ENCODE peak calls at places on chromosomes 5 and 9, in four cellular contexts. V is upper lobe of left lung, I is HepG2, Z is transverse colon. D is an unnamed sample.

GRCh38 chr5:108983456-108984092 is 235.9 kb downstream of the FER start:
- DNase-seq in Z (no peak), V (no peak), I (no peak), D (no peak)

GRCh38 chr9:128098017-128098935 is 29.3 kb downstream of the PTGES2 start:
- DNase-seq in V (peak), I (peak), Z (peak), D (peak)

GRCh38 chr5:10528827-10529226 is 35.0 kb upstream of the ANKRD33B start:
- DNase-seq in Z (no peak), V (no peak), I (no peak), D (no peak)

GRCh38 chr5:72294473-72294872 is 25.6 kb downstream of the MRPS27 start:
- DNase-seq in Z (no peak), I (no peak), V (no peak), D (no peak)

GRCh38 chr5:15621094-15621493 is 121.1 kb downstream of the FBXL7 start:
- DNase-seq in V (no peak), Z (no peak), I (no peak), D (no peak)

GRCh38 chr9:126363250-126363649 is 36.6 kb downstream of the MVB12B start:
- DNase-seq in Z (peak), I (no peak), V (no peak), D (no peak)

GRCh38 chr5:124661317-124662141 is 84.9 kb downstream of the ZNF608 start:
- DNase-seq in V (no peak), Z (no peak), I (peak), D (no peak)

GRCh38 chr5:1174122-1174936 is 27.1 kb upstream of the SLC6A19 start:
- DNase-seq in V (peak), Z (peak), I (peak), D (no peak)

GRCh38 chr5:55903121-55903701 is 52.1 kb downstream of the IL31RA start:
- DNase-seq in I (no peak), V (peak), Z (no peak), D (no peak)

GRCh38 chr9:114688892-114689291 is 6.9 kb upstream of the TEX48 start:
- DNase-seq in I (no peak), V (no peak), Z (no peak), D (no peak)

GRCh38 chr5:166436857-166437256 is 1854.6 kb upstream of the WWC1 start:
- DNase-seq in I (no peak), V (no peak), Z (no peak), D (no peak)

GRCh38 chr9:79224672-79225433 is 346.9 kb upstream of the TLE4 start:
- DNase-seq in I (no peak), V (no peak), Z (no peak), D (no peak)

GRCh38 chr5:9347541-9348295 is 198.2 kb downstream of the SEMA5A start:
- DNase-seq in Z (no peak), I (no peak), V (no peak), D (no peak)

GRCh38 chr5:141208478-141208877 is at the start of gene PCDHB12:
- DNase-seq in Z (no peak), I (peak), V (no peak), D (no peak)

GRCh38 chr5:144368556-144368955 is 197.9 kb downstream of the KCTD16 start:
- DNase-seq in V (no peak), Z (no peak), I (no peak), D (no peak)

GRCh38 chr9:126743046-126743445 is 61.8 kb upstream of the ZBTB43 start:
- DNase-seq in V (no peak), I (no peak), Z (no peak), D (no peak)

GRCh38 chr5:146213210-146213838 is 9.9 kb downstream of the RBM27 start:
- DNase-seq in V (no peak), Z (no peak), I (peak), D (no peak)

GRCh38 chr5:123672067-123672466 is 160.1 kb downstream of the CSNK1G3 start:
- DNase-seq in V (no peak), I (no peak), Z (no peak), D (no peak)

GRCh38 chr5:158287643-158288228 is 428.8 kb upstream of the CLINT1 start:
- DNase-seq in I (no peak), V (no peak), Z (peak), D (no peak)

GRCh38 chr9:112631313-112631712 is 86.6 kb downstream of the INIP start:
- DNase-seq in Z (no peak), V (no peak), I (no peak), D (no peak)

GRCh38 chr9:134396825-134397224 is 70.6 kb downstream of the RXRA start:
- DNase-seq in V (no peak), Z (no peak), I (no peak), D (no peak)

GRCh38 chr5:1542755-1543154 is 19.0 kb upstream of the LPCAT1 start:
- DNase-seq in V (no peak), Z (peak), I (no peak), D (peak)

GRCh38 chr5:107395632-107396350 is 274.9 kb downstream of the EFNA5 start:
- DNase-seq in Z (no peak), I (no peak), V (no peak), D (no peak)

GRCh38 chr9:77011973-77012817 is 7.3 kb upstream of the FOXB2 start:
- DNase-seq in Z (peak), V (peak), I (peak), D (no peak)

GRCh38 chr9:13567833-13568232 is 288.3 kb upstream of the MPDZ start:
- DNase-seq in V (no peak), I (no peak), Z (no peak), D (no peak)

GRCh38 chr9:90921104-90921503 is 119.5 kb downstream of the SYK start:
- DNase-seq in I (no peak), Z (peak), V (peak), D (no peak)

GRCh38 chr9:74985041-74985440 is 32.3 kb upstream of the C9orf40 start:
- DNase-seq in I (no peak), Z (no peak), V (no peak), D (no peak)

GRCh38 chr5:107284822-107285510 is 385.8 kb downstream of the EFNA5 start:
- DNase-seq in V (no peak), I (no peak), Z (no peak), D (no peak)

GRCh38 chr5:87136096-87136495 is 131.6 kb upstream of the RASA1 start:
- DNase-seq in V (no peak), Z (no peak), I (no peak), D (no peak)

GRCh38 chr5:8686707-8687106 is 817.8 kb downstream of the MTRR start:
- DNase-seq in Z (no peak), V (no peak), I (no peak), D (no peak)

GRCh38 chr5:139638736-139639618 is 9.2 kb upstream of the CXXC5 start:
- DNase-seq in V (no peak), I (no peak), Z (peak), D (peak)

GRCh38 chr9:130668196-130668595 is 3.8 kb downstream of the PRDM12 start:
- DNase-seq in I (no peak), V (peak), Z (no peak), D (no peak)

GRCh38 chr5:54547711-54548250 is 30.2 kb downstream of the SNX18 start:
- DNase-seq in I (peak), Z (peak), V (no peak), D (no peak)

GRCh38 chr9:11269036-11269435 is 656.2 kb upstream of the PTPRD start:
- DNase-seq in I (no peak), V (no peak), Z (no peak), D (no peak)

GRCh38 chr9:132800038-132800648 is 77.9 kb downstream of the AK8 start:
- DNase-seq in Z (peak), I (peak), V (peak), D (peak)

GRCh38 chr9:130774183-130774582 is 60.9 kb upstream of the ABL1 start:
- DNase-seq in I (no peak), Z (no peak), V (no peak), D (no peak)

GRCh38 chr9:89684912-89685636 is 80.3 kb downstream of the GADD45G start:
- DNase-seq in Z (no peak), V (no peak), I (no peak), D (no peak)
- TF ChIP-seq POLR2A in Z (no peak), V (no peak), I (no peak), D (no peak)

GRCh38 chr9:38227061-38227540 is 158.1 kb upstream of the SHB start:
- DNase-seq in Z (peak), V (peak), I (peak), D (no peak)
- TF ChIP-seq POLR2AphosphoS5 in Z (no peak), V (no peak), I (no peak), D (no peak)

GRCh38 chr5:172284275-172284971 is 859 bp upstream of the UBTD2 start:
- DNase-seq in Z (no peak), V (no peak), I (no peak), D (peak)
- TF ChIP-seq POLR2A in Z (no peak), V (no peak), I (no peak), D (no peak)

GRCh38 chr9:93188426-93189368 is 4.8 kb downstream of the WNK2 start:
- DNase-seq in V (no peak), Z (no peak), I (no peak), D (no peak)

GRCh38 chr9:93187574-93187973 is 3.6 kb downstream of the WNK2 start:
- DNase-seq in I (no peak), Z (no peak), V (no peak), D (no peak)

GRCh38 chr9:93185261-93186150 is 1.6 kb downstream of the WNK2 start:
- DNase-seq in I (no peak), Z (peak), V (peak), D (peak)

GRCh38 chr9:93186151-93186715 is 2.3 kb downstream of the WNK2 start:
- DNase-seq in V (no peak), Z (no peak), I (no peak), D (no peak)

GRCh38 chr9:93187047-93187446 is 3.1 kb downstream of the WNK2 start:
- DNase-seq in I (no peak), Z (no peak), V (no peak), D (no peak)
- TF ChIP-seq POLR2AphosphoS5 in I (no peak), Z (no peak), V (no peak), D (no peak)

DNA sequence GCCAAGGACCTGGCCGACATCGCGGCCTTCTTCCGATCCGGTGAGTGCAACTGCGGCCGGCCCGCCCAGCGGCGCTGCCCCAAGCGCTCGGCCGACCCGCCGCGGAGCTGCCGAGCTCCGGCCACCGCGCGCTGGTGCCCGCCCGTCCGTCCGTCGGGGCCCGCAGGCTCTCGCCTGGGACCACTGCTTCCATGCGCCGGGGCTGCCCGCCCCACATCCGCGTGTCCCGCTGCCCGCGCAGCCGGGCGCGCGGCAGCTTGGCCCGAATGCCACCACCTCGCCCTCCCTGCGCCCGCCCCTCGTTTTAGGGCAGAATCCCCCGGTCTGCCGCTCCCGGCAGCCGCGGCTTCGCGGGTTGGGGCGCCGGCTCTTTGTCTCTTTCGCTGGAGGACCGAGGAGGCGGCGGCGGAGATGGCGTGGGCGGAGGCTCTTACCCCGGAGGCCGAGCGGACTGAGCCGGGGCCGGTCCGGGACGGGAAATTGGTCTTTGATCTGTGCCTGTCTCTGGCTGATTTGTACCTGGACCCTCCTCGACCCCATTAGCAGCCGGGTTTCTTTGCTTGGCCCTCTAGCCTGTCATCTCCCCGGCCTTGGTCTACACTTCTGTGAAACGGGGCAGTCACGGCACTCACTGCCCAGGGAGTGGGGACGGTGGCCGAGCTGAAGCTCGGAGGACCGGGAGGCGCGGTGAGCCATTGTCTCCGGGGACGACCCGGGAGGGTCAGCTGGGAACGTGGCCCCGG is 872 bp downstream of the TRIO start:
- DNase-seq in V (peak), I (no peak), Z (peak), D (peak)
- TF ChIP-seq POLR2A in V (no peak), I (no peak), Z (no peak), D (no peak)

GRCh38 chr9:106066937-106067545 is 372.7 kb downstream of the TMEM38B start:
- DNase-seq in Z (no peak), I (no peak), V (no peak), D (no peak)
- TF ChIP-seq POLR2AphosphoS5 in Z (peak), I (no peak), V (no peak), D (no peak)

GRCh38 chr5:173968154-173968553 is 20.8 kb upstream of the C5orf47 start:
- DNase-seq in V (no peak), Z (no peak), I (no peak), D (no peak)

GRCh38 chr5:173972844-173973613 is 15.9 kb upstream of the C5orf47 start:
- DNase-seq in Z (peak), I (peak), V (peak), D (peak)

GRCh38 chr5:173970878-173971650 is 17.9 kb upstream of the C5orf47 start:
- DNase-seq in I (peak), Z (no peak), V (no peak), D (no peak)

GRCh38 chr5:173971681-173972080 is 17.3 kb upstream of the C5orf47 start:
- DNase-seq in V (no peak), Z (no peak), I (no peak), D (no peak)

DNA sequence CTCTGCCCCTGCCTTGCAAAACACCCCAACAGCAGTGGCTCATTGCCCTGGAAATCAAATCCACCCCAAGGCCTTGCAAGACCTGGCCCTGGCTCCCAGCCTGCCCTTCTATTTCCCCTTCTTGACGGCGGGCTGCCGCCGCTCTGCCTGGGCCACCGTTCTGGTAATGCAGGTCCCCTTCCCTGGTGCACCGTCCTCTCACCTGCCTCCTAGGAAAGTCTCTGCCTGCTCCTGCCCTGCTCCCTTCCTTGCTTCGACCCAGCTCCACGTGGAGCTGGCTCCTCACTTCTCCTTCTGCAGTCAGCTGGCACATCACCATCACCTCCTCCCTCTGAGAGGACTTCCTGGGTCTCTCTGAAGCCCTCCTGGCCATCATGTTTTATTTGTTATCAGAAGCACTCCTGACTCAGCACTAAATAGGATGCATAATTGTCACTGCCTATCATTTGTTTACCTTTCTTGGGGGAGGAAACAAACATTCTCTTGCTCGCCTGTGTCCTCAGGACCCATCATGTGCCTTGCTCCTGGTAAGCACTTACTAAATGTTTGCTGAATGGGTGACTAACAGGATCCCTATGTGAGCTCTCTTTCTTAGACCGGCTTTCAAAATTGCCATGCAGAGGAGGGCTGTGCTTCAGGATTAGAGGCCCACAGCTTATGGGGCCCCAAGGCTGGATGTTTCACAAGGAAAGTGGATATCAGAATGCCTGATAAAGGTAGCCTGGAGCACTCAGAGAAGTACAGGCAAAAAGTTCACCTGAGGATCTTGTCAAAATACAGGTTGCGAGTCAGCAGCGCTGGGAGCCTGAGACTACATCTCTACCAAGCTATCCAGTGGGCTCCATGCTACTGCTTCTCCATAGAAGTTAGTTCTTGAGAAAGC is 19.6 kb upstream of the C5orf47 start:
- DNase-seq in Z (no peak), V (peak), I (peak), D (no peak)
- TF ChIP-seq POLR2A in Z (no peak), V (no peak), I (no peak), D (no peak)

GRCh38 chr9:21967169-21967568 is 27.0 kb downstream of the CDKN2A start:
- DNase-seq in V (no peak), Z (no peak), I (no peak), D (peak)
- TF ChIP-seq POLR2AphosphoS5 in V (no peak), Z (no peak), I (no peak), D (no peak)